ENCODE peak calls at places on chromosomes 3 and 15, in four cellular contexts. P is tibial nerve, X is astrocyte, V is lower lobe of right lung. S is an unnamed sample. For H3K9me3, the result is how much of the 10 kb centered on the place peaks cover.

GRCh38 chr3:13115991-13116390 is 42.8 kb upstream of the IQSEC1 start:
- DNase-seq in P (no peak), X (no peak), V (peak), S (no peak)

GRCh38 chr3:172550347-172550943 is 27.2 kb upstream of the TNFSF10 start:
- DNase-seq in P (no peak), X (peak), V (no peak), S (no peak)

GRCh38 chr3:62965311-62965710 is 90.1 kb upstream of the CADPS start:
- DNase-seq in P (no peak), X (peak), V (no peak), S (no peak)

GRCh38 chr3:52529376-52530333 is 4.0 kb downstream of the NT5DC2 start:
- DNase-seq in P (peak), X (peak), V (no peak), S (no peak)

GRCh38 chr3:48425281-48425812 is 4.5 kb downstream of the PLXNB1 start:
- DNase-seq in P (no peak), X (no peak), V (no peak), S (no peak)

GRCh38 chr15:40776537-40777141 is 6.9 kb downstream of the C15orf62 start:
- DNase-seq in P (no peak), X (peak), V (peak), S (peak)

GRCh38 chr3:69290006-69290405 is 95.9 kb downstream of the FRMD4B start:
- DNase-seq in P (no peak), X (no peak), V (no peak), S (peak)

GRCh38 chr3:124853446-124853845 is 33.7 kb downstream of the ITGB5 start:
- DNase-seq in P (no peak), X (no peak), V (no peak), S (no peak)

GRCh38 chr3:188697127-188697526 is 474.6 kb upstream of the TPRG1 start:
- DNase-seq in P (no peak), X (no peak), V (no peak), S (no peak)

GRCh38 chr3:38651153-38651789 is 1.8 kb upstream of the SCN5A start:
- DNase-seq in P (peak), X (no peak), V (peak), S (peak)

GRCh38 chr3:10228248-10228950 is 19.9 kb upstream of the TATDN2 start:
- DNase-seq in P (no peak), X (no peak), V (no peak), S (no peak)

GRCh38 chr3:66402596-66403267 is 98.1 kb downstream of the LRIG1 start:
- DNase-seq in P (no peak), X (peak), V (no peak), S (no peak)

GRCh38 chr3:69204315-69204957 is 82.0 kb upstream of the LMOD3 start:
- DNase-seq in P (no peak), X (no peak), V (no peak), S (no peak)

GRCh38 chr3:148748323-148748722 is 50.6 kb downstream of the AGTR1 start:
- DNase-seq in P (no peak), X (no peak), V (no peak), S (no peak)

GRCh38 chr3:30518872-30519271 is 87.5 kb upstream of the TGFBR2 start:
- DNase-seq in P (no peak), X (no peak), V (no peak), S (no peak)

GRCh38 chr15:41567261-41567660 is 8.2 kb downstream of the TYRO3 start:
- DNase-seq in P (no peak), X (no peak), V (no peak), S (no peak)

GRCh38 chr15:77251662-77252061 is 168.2 kb downstream of the PEAK1 start:
- DNase-seq in P (no peak), X (peak), V (no peak), S (no peak)

GRCh38 chr3:46866720-46867549 is 3.7 kb upstream of the MYL3 start:
- DNase-seq in P (peak), X (peak), V (peak), S (peak)
- TF ChIP-seq CTCF in P (peak), X (peak), V (peak), S (peak)

GRCh38 chr15:27669641-27670040 is 429.5 kb downstream of the OCA2 start:
- DNase-seq in P (no peak), X (no peak), V (no peak), S (no peak)
- H3K9me3 ChIP-seq in P (under half), X (under half), V (under half), S (under half)

GRCh38 chr3:16896820-16897219 is 12.1 kb downstream of the PLCL2 start:
- DNase-seq in P (no peak), X (no peak), V (no peak), S (no peak)
- H3K4me3 ChIP-seq in P (no peak), X (no peak), V (no peak), S (no peak)

GRCh38 chr3:169765281-169765624 is 393 bp upstream of the TERC start:
- DNase-seq in P (no peak), X (no peak), V (no peak), S (no peak)

GRCh38 chr3:169772951-169773816 is at the start of gene MYNN:
- DNase-seq in P (peak), X (peak), V (peak), S (peak)

GRCh38 chr3:169772530-169772950 is 656 bp upstream of the MYNN start:
- DNase-seq in P (peak), X (peak), V (peak), S (peak)

GRCh38 chr3:169771651-169772529 is 1.3 kb upstream of the MYNN start:
- DNase-seq in P (peak), X (peak), V (peak), S (peak)

DNA sequence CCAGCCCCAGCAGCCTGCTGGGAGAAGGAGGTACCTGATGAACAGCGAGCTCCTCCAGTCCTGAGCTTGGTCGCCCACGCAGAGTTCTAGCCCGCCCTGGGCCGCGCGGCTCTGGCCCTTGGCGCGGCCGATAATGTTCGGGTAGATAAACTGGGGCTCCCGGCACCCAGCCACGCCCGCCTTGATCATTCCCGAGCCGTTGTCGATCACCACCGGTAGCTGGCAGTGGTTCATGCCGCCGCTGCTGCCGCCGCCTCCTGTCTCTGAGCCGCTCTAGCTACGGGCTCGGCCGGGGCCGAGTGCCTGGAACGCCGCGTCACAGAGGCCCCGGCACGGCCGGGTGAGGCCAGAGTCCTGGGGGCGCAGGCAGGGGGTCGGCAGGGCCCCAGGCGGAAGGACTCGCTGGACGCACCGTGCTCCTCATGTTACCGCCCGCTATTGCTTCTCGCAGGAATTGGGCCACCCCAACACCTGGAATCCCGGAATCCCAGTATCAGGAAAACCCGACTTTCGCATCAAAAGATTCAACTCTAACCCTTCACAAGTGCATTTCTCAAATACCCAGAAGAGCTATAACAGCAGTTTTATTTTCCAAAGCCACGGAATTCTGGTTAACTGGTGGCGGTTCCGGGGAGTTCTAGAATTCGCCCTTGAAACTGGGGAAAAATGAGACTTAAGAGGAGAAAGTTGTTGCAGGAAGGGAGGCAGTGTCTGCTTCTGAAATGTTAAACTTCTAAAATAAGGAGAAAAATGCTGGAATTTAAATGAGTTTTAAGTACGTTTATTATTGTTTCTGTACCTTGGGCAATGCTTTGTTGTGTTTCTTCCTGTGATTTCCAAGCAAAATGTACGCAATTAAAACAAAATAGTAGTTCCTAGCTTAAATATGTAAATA is at the start of gene ACTRT3:
- DNase-seq in P (peak), X (peak), V (peak), S (peak)
- TF ChIP-seq CTCF in P (no peak), X (no peak), V (no peak), S (no peak)

GRCh38 chr3:76582098-76582497 is 457.8 kb upstream of the ROBO2 start:
- DNase-seq in P (no peak), X (no peak), V (no peak), S (no peak)
- H3K9me3 ChIP-seq in P (under half), X (under half), V (under half), S (under half)

S was measured in left lung.